ENCODE peak calls at places on chromosomes 13 and 19, in four cellular contexts. Y is uterus, R is lower lobe of right lung, O is AG10803. G is an unnamed sample.
A peak's percentile ranks its signal among the peaks of the same experiment; 100 is the strongest.

GRCh38 chr13:78660130-78660857 is 1.3 kb upstream of the OBI1 start:
- DNase-seq in O (peak; percentile 3), R (no peak), Y (no peak), G (no peak)

GRCh38 chr13:103277959-103278673 is 211.9 kb upstream of the SLC10A2 start:
- DNase-seq in R (no peak), Y (no peak), O (no peak), G (no peak)

GRCh38 chr13:69458013-69458412 is 649.6 kb upstream of the ATXN8OS start:
- DNase-seq in Y (no peak), R (no peak), O (no peak), G (no peak)

GRCh38 chr13:30744056-30744684 is 8.8 kb downstream of the ALOX5AP start:
- DNase-seq in O (no peak), Y (peak; percentile 28), R (peak; percentile 73), G (no peak)

GRCh38 chr13:110250258-110250891 is 56.6 kb downstream of the COL4A1 start:
- DNase-seq in Y (peak; percentile 71), O (peak; percentile 75), R (no peak), G (no peak)

GRCh38 chr13:53782400-53783030 is 753.9 kb downstream of the OLFM4 start:
- DNase-seq in O (peak; percentile 50), Y (no peak), R (no peak), G (peak; percentile 64)

GRCh38 chr13:35700661-35701060 is 224.2 kb upstream of the MAB21L1 start:
- DNase-seq in R (no peak), Y (no peak), O (peak; percentile 96), G (no peak)

GRCh38 chr13:97780486-97780885 is 173.0 kb upstream of the IPO5 start:
- DNase-seq in R (no peak), Y (no peak), O (no peak), G (no peak)

GRCh38 chr13:91232716-91233115 is 114.8 kb upstream of the MIR17HG start:
- DNase-seq in Y (no peak), O (no peak), R (no peak), G (no peak)

GRCh38 chr13:67383358-67383757 is 153.2 kb upstream of the PCDH9 start:
- DNase-seq in Y (no peak), R (no peak), O (no peak), G (no peak)

GRCh38 chr19:12647490-12648071 is 19.0 kb downstream of the MAN2B1 start:
- DNase-seq in Y (peak; percentile 70), R (peak; percentile 79), O (peak; percentile 16), G (no peak)

GRCh38 chr13:23378009-23378632 is 55.4 kb downstream of the SACS start:
- DNase-seq in R (no peak), O (peak; percentile 99), Y (peak; percentile 64), G (no peak)

GRCh38 chr19:18419699-18420460 is 682 bp downstream of the SSBP4 start:
- DNase-seq in R (peak; percentile 66), Y (peak; percentile 59), O (no peak), G (no peak)

GRCh38 chr19:30064021-30064699 is 122.1 kb downstream of the URI1 start:
- DNase-seq in R (peak; percentile 29), Y (no peak), O (no peak), G (peak; percentile 66)

GRCh38 chr13:36725936-36726335 is 52.1 kb downstream of the SERTM1 start:
- DNase-seq in Y (no peak), R (no peak), O (no peak), G (no peak)

GRCh38 chr13:99758465-99759162 is 213.0 kb downstream of the ZIC5 start:
- DNase-seq in R (no peak), Y (no peak), O (no peak), G (no peak)

GRCh38 chr13:53545340-53545941 is 516.8 kb downstream of the OLFM4 start:
- DNase-seq in Y (no peak), R (no peak), O (no peak), G (no peak)

GRCh38 chr19:6211632-6212402 is 68.0 kb downstream of the MLLT1 start:
- DNase-seq in R (peak; percentile 30), O (no peak), Y (no peak), G (no peak)

GRCh38 chr19:2035590-2035991 is 15.5 kb downstream of the MKNK2 start:
- DNase-seq in R (peak; percentile 45), Y (no peak), O (no peak), G (no peak)

GRCh38 chr13:111604087-111604486 is 283.6 kb downstream of the TEX29 start:
- DNase-seq in Y (no peak), R (no peak), O (no peak), G (no peak)

GRCh38 chr19:3982701-3983541 is 2.3 kb downstream of the EEF2 start:
- DNase-seq in R (no peak), O (peak; percentile 58), Y (no peak), G (no peak)

GRCh38 chr13:43245374-43245964 is 222.1 kb downstream of the DNAJC15 start:
- DNase-seq in R (no peak), Y (no peak), O (peak; percentile 93), G (no peak)

GRCh38 chr19:47419789-47420188 is 462 bp upstream of the MEIS3 start:
- DNase-seq in R (no peak), O (no peak), Y (no peak), G (no peak)

GRCh38 chr19:51128227-51128626 is 3.5 kb downstream of the SIGLEC9 start:
- DNase-seq in O (no peak), Y (no peak), R (no peak), G (no peak)

GRCh38 chr13:23985846-23986245 is 88.5 kb upstream of the C1QTNF9B start:
- DNase-seq in Y (no peak), R (no peak), O (no peak), G (no peak)

GRCh38 chr19:48568345-48568886 is 16.4 kb downstream of the SULT2B1 start:
- DNase-seq in Y (peak; percentile 81), O (peak; percentile 92), R (peak; percentile 85), G (peak; percentile 60)

GRCh38 chr13:78241278-78241919 is 322.8 kb upstream of the EDNRB start:
- DNase-seq in R (peak; percentile 43), Y (no peak), O (peak; percentile 51), G (no peak)

GRCh38 chr13:48748681-48749080 is 95.0 kb downstream of the CYSLTR2 start:
- DNase-seq in R (no peak), O (no peak), Y (no peak), G (no peak)
- TF ChIP-seq CTCF in R (no peak), O (no peak), Y (no peak), G (no peak)

DNA sequence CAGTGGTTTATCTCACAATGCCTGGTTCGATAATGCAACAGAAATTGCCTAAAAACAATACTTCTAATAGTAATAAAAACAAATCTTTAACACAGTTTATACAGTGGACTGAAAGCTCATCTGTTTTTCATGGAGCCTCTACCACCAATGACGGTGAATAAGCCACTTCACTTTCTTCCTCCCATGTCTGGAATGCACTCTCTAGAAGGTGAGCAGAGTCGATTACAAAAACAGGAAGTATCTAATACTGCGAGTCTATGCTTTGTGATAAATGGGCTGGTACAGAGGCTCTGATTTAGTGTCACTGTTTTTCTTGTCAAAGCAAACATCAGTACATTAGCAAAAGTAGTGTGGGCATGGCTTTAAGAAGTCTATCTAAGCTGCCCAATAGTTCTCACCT is 1348.6 kb upstream of the SLC10A2 start:
- DNase-seq in R (no peak), O (no peak), Y (no peak), G (no peak)
- TF ChIP-seq CTCF in R (no peak), O (no peak), Y (no peak), G (no peak)

GRCh38 chr13:38866649-38867048 is 124.0 kb downstream of the STOML3 start:
- DNase-seq in Y (no peak), O (no peak), R (no peak), G (no peak)
- TF ChIP-seq CTCF in Y (no peak), O (no peak), R (no peak), G (peak; percentile 46)

GRCh38 chr13:49828452-49828851 is 36.0 kb upstream of the KPNA3 start:
- DNase-seq in Y (no peak), O (no peak), R (no peak), G (no peak)
- TF ChIP-seq CTCF in Y (no peak), O (no peak), R (no peak), G (no peak)

GRCh38 chr19:33301900-33302174 is 497 bp downstream of the CEBPA start:
- DNase-seq in O (no peak), R (no peak), Y (no peak), G (no peak)

GRCh38 chr19:33302175-33302973 is at the start of gene CEBPA:
- DNase-seq in O (peak; percentile 72), R (peak; percentile 92), Y (peak; percentile 78), G (peak; percentile 68)

GRCh38 chr19:33302974-33303790 is 848 bp upstream of the CEBPA start:
- DNase-seq in R (peak; percentile 79), Y (peak; percentile 50), O (peak; percentile 47), G (no peak)

GRCh38 chr19:33300016-33300981 is 2.0 kb downstream of the CEBPA start:
- DNase-seq in R (no peak), O (peak; percentile 12), Y (no peak), G (no peak)

DNA sequence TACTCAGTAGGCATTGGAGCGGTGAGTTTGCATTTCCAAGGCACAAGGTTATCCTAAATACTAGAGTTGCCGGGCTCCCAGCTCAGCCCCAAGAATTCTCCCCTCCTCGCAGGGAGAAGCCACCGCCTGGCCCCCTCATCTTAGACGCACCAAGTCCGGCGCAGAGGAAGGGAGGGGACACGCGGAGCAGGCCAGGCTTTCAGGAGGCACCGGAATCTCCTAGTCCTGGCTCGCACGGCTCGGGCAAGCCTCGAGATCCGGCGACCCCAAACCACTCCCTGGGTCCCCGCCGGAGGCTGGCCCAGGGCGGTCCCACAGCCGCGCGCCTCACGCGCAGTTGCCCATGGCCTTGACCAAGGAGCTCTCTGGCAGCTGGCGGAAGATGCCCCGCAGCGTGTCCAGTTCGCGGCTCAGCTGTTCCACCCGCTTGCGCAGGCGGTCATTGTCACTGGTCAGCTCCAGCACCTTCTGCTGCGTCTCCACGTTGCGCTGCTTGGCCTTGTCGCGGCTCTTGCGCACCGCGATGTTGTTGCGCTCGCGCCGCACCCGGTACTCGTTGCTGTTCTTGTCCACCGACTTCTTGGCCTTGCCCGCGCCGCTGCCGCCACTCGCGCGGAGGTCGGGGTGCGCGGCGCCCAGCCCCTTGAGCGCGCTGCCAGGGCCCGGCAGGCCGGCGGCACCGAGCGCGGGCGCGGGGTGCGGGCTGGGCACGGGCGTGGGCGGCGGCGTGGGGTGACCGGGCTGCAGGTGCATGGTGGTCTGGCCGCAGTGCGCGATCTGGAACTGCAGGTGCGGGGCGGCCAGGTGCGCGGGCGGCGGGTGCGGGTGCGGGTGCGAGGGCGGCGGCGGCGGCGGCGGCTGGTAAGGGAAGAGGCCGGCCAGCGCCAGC is 1.1 kb downstream of the CEBPA start:
- DNase-seq in O (peak; percentile 11), Y (no peak), R (no peak), G (peak; percentile 57)
- TF ChIP-seq CTCF in O (no peak), Y (no peak), R (no peak), G (no peak)

GRCh38 chr19:40603071-40603718 is 2.0 kb downstream of the LTBP4 start:
- DNase-seq in R (no peak), O (peak; percentile 36), Y (no peak), G (no peak)
- TF ChIP-seq CTCF in R (no peak), O (peak; percentile 31), Y (peak; percentile 4), G (no peak)